ENCODE peak calls at places on chromosome 20, in nine cellular contexts. U is AG04449; Z is stimulated activated naive B cell treated with anti-CD40 and anti-IgM and Interleukin-4, amounts not matched to agents 10 μg/mL and 1 μg/mL and 100 μg/mL, for 72 hours; S is small intestine; T is G401; C is NCI-H2081; E is activated T-helper 1 cell treated with Interleukin-2 at 50 U/mL for 16 hours; X is thyroid gland; V is stimulated activated CD8-positive, alpha-beta memory T cell treated with anti-CD3 and anti-CD28 coated beads, Interleukin-4, amount 100 ng/mL, for 4 hours. A is an unnamed sample.

GRCh38 chr20:62824476-62825287 is 7.8 kb downstream of the COL9A3 start:
- DNase-seq in U (no peak), Z (no peak), S (peak), T (no peak), C (peak), E (no peak), X (peak), V (no peak), A (no peak)

GRCh38 chr20:58682656-58683055 is 9.9 kb upstream of the NPEPL1 start:
- DNase-seq in U (no peak), Z (no peak), S (no peak), T (no peak), C (no peak), E (no peak), X (no peak), V (no peak), A (no peak)

GRCh38 chr20:59821201-59821600 is 112.2 kb downstream of the SYCP2 start:
- DNase-seq in U (no peak), Z (no peak), S (no peak), T (no peak), C (no peak), E (no peak), X (no peak), V (no peak), A (no peak)

GRCh38 chr20:41746635-41747034 is 128.5 kb upstream of the CHD6 start:
- DNase-seq in U (no peak), Z (no peak), S (no peak), T (no peak), C (no peak), E (no peak), X (no peak), V (no peak), A (no peak)

GRCh38 chr20:10647471-10647870 is 26.3 kb downstream of the JAG1 start:
- DNase-seq in U (no peak), Z (no peak), S (no peak), T (no peak), C (no peak), E (no peak), X (no peak), V (no peak), A (no peak)

GRCh38 chr20:40286991-40287531 is 402.0 kb downstream of the MAFB start:
- DNase-seq in U (no peak), Z (no peak), S (peak), T (peak), C (no peak), E (no peak), X (peak), V (no peak), A (no peak)

GRCh38 chr20:21099653-21100589 is 6.2 kb downstream of the LINC00237 start:
- DNase-seq in U (no peak), Z (peak), S (peak), T (no peak), C (peak), E (no peak), X (no peak), V (no peak), A (peak)

GRCh38 chr20:48631114-48632016 is 196.4 kb downstream of the PREX1 start:
- DNase-seq in U (no peak), Z (no peak), S (no peak), T (no peak), C (no peak), E (no peak), X (no peak), V (no peak), A (no peak)

GRCh38 chr20:38196592-38196991 is 31.5 kb upstream of the TGM2 start:
- DNase-seq in U (no peak), Z (peak), S (no peak), T (no peak), C (no peak), E (no peak), X (peak), V (no peak), A (no peak)

GRCh38 chr20:62352402-62353288 is 14.5 kb downstream of the LAMA5 start:
- DNase-seq in U (no peak), Z (no peak), S (peak), T (peak), C (peak), E (no peak), X (peak), V (no peak), A (no peak)

GRCh38 chr20:55057779-55058415 is 582.5 kb downstream of the DOK5 start:
- DNase-seq in U (no peak), Z (no peak), S (no peak), T (no peak), C (no peak), E (no peak), X (no peak), V (no peak), A (no peak)

GRCh38 chr20:62603021-62603906 is 39.0 kb upstream of the SLCO4A1 start:
- DNase-seq in U (no peak), Z (peak), S (peak), T (peak), C (peak), E (no peak), X (peak), V (peak), A (no peak)

GRCh38 chr20:50226093-50226974 is 35.7 kb downstream of the CEBPB start:
- DNase-seq in U (no peak), Z (peak), S (no peak), T (no peak), C (no peak), E (no peak), X (no peak), V (no peak), A (no peak)

GRCh38 chr20:36908603-36909002 is 32.7 kb downstream of the TLDC2 start:
- DNase-seq in U (no peak), Z (no peak), S (no peak), T (no peak), C (no peak), E (no peak), X (no peak), V (no peak), A (no peak)

GRCh38 chr20:60250251-60250650 is 292.0 kb downstream of the CDH26 start:
- DNase-seq in U (no peak), Z (no peak), S (no peak), T (no peak), C (no peak), E (no peak), X (no peak), V (no peak), A (no peak)

GRCh38 chr20:63024573-63025392 is 18.0 kb upstream of the BHLHE23 start:
- DNase-seq in U (no peak), Z (no peak), S (no peak), T (no peak), C (no peak), E (no peak), X (no peak), V (no peak), A (no peak)

GRCh38 chr20:49132995-49133451 is 55.1 kb downstream of the STAU1 start:
- DNase-seq in U (peak), Z (no peak), S (peak), T (peak), C (peak), E (no peak), X (peak), V (no peak), A (no peak)

GRCh38 chr20:31670371-31671228 is 32.9 kb downstream of the COX4I2 start:
- DNase-seq in U (no peak), Z (no peak), S (no peak), T (peak), C (peak), E (no peak), X (peak), V (no peak), A (peak)

GRCh38 chr20:57795347-57795697 is 85.5 kb upstream of the PMEPA1 start:
- DNase-seq in U (no peak), Z (no peak), S (no peak), T (no peak), C (no peak), E (no peak), X (no peak), V (no peak), A (no peak)

GRCh38 chr20:5751856-5752255 is 1.7 kb downstream of the SHLD1 start:
- DNase-seq in U (no peak), Z (no peak), S (peak), T (no peak), C (no peak), E (no peak), X (no peak), V (no peak), A (no peak)

GRCh38 chr20:18066421-18067333 is 9.0 kb upstream of the OVOL2 start:
- DNase-seq in U (no peak), Z (no peak), S (no peak), T (no peak), C (no peak), E (no peak), X (no peak), V (no peak), A (no peak)

GRCh38 chr20:17845701-17846475 is 122.7 kb downstream of the SNX5 start:
- DNase-seq in U (no peak), Z (no peak), S (peak), T (no peak), C (no peak), E (no peak), X (no peak), V (no peak), A (no peak)

GRCh38 chr20:24708411-24709295 is 239.2 kb downstream of the SYNDIG1 start:
- DNase-seq in U (no peak), Z (no peak), S (no peak), T (no peak), C (no peak), E (no peak), X (no peak), V (no peak), A (no peak)

GRCh38 chr20:2230671-2231488 is 64.9 kb upstream of the TGM3 start:
- DNase-seq in U (no peak), Z (no peak), S (peak), T (no peak), C (no peak), E (no peak), X (no peak), V (no peak), A (no peak)